ENCODE peak calls at places on chromosome 7, in eight cellular contexts. A, K, J, Z, X, Q, G and H are unnamed samples.

GRCh38 chr7:95213809-95214492 is 110.4 kb downstream of the PON1 start:
- DNase-seq in A (peak; percentile 32), K (no peak), J (no peak), Z (no peak), X (no peak), Q (no peak), G (no peak), H (no peak)

GRCh38 chr7:24336461-24336860 is 52.5 kb downstream of the NPY start:
- DNase-seq in A (no peak), K (peak; percentile 28), J (peak; percentile 13), Z (no peak), X (no peak), Q (no peak), G (no peak), H (no peak)

GRCh38 chr7:125908714-125909113 is 979.1 kb upstream of the POT1 start:
- DNase-seq in A (no peak), K (no peak), J (no peak), Z (no peak), X (no peak), Q (no peak), G (no peak), H (no peak)

GRCh38 chr7:137606061-137606674 is 240.6 kb downstream of the DGKI start:
- DNase-seq in A (no peak), K (peak; percentile 66), J (peak; percentile 35), Z (no peak), X (no peak), Q (peak; percentile 14), G (no peak), H (no peak)

GRCh38 chr7:40921589-40922315 is 781.1 kb downstream of the INHBA start:
- DNase-seq in A (no peak), K (no peak), J (no peak), Z (no peak), X (no peak), Q (no peak), G (no peak), H (no peak)

GRCh38 chr7:90216771-90217170 is 5.2 kb downstream of the STEAP2 start:
- DNase-seq in A (peak; percentile 53), K (no peak), J (no peak), Z (no peak), X (no peak), Q (no peak), G (no peak), H (no peak)

GRCh38 chr7:151705744-151706567 is 171.0 kb downstream of the PRKAG2 start:
- DNase-seq in A (peak; percentile 59), K (peak; percentile 82), J (peak; percentile 56), Z (no peak), X (peak; percentile 51), Q (peak; percentile 81), G (peak; percentile 85), H (peak; percentile 33)

GRCh38 chr7:92614586-92615237 is 24.5 kb upstream of the FAM133B start:
- DNase-seq in A (peak; percentile 10), K (no peak), J (no peak), Z (no peak), X (no peak), Q (no peak), G (peak; percentile 45), H (no peak)

GRCh38 chr7:103694304-103694703 is 248.3 kb upstream of the SLC26A5 start:
- DNase-seq in A (no peak), K (no peak), J (no peak), Z (no peak), X (no peak), Q (no peak), G (no peak), H (no peak)

GRCh38 chr7:109939207-109939606 is 1151.7 kb upstream of the LRRN3 start:
- DNase-seq in A (no peak), K (no peak), J (no peak), Z (no peak), X (no peak), Q (no peak), G (no peak), H (no peak)

GRCh38 chr7:151439855-151440798 is at the start of gene CRYGN:
- DNase-seq in A (no peak), K (peak; percentile 45), J (no peak), Z (no peak), X (no peak), Q (no peak), G (peak; percentile 78), H (no peak)

GRCh38 chr7:154424370-154424769 is 372.2 kb downstream of the DPP6 start:
- DNase-seq in A (no peak), K (no peak), J (no peak), Z (no peak), X (no peak), Q (no peak), G (no peak), H (no peak)

GRCh38 chr7:92615861-92616260 is 25.7 kb upstream of the FAM133B start:
- DNase-seq in A (no peak), K (no peak), J (no peak), Z (no peak), X (no peak), Q (no peak), G (no peak), H (no peak)

GRCh38 chr7:43220250-43220649 is 107.8 kb downstream of the HECW1 start:
- DNase-seq in A (no peak), K (no peak), J (no peak), Z (no peak), X (no peak), Q (no peak), G (no peak), H (no peak)

GRCh38 chr7:105876091-105876963 is at the start of gene ATXN7L1:
- DNase-seq in A (peak; percentile 97), K (peak; percentile 98), J (peak; percentile 95), Z (peak; percentile 97), X (peak; percentile 93), Q (peak; percentile 87), G (peak; percentile 98), H (peak; percentile 97)
- H3K4me1 ChIP-seq in A (peaks cover 35% of the 10 kb centered on the region), K (peaks cover 15% of the 10 kb centered on the region), J (peaks cover 11% of the 10 kb centered on the region), Z (no peaks in the 10 kb centered on the region), X (peaks cover 6% of the 10 kb centered on the region), Q (peaks cover 24% of the 10 kb centered on the region), G (no peaks in the 10 kb centered on the region), H (peaks cover 5% of the 10 kb centered on the region)

GRCh38 chr7:157832866-157833607 is 496.2 kb downstream of the DNAJB6 start:
- DNase-seq in A (no peak), K (no peak), J (no peak), Z (no peak), X (no peak), Q (no peak), G (no peak), H (no peak)

GRCh38 chr7:157831901-157832810 is 495.4 kb downstream of the DNAJB6 start:
- DNase-seq in A (no peak), K (no peak), J (no peak), Z (no peak), X (no peak), Q (no peak), G (no peak), H (no peak)

GRCh38 chr7:157837047-157837446 is 500.2 kb downstream of the DNAJB6 start:
- DNase-seq in A (no peak), K (no peak), J (no peak), Z (peak; percentile 23), X (no peak), Q (no peak), G (no peak), H (no peak)

GRCh38 chr7:157837561-157837960 is 500.8 kb downstream of the DNAJB6 start:
- DNase-seq in A (no peak), K (no peak), J (no peak), Z (peak; percentile 24), X (no peak), Q (no peak), G (no peak), H (no peak)

GRCh38 chr7:157834501-157835143 is 497.8 kb downstream of the DNAJB6 start:
- DNase-seq in A (no peak), K (no peak), J (no peak), Z (peak; percentile 21), X (no peak), Q (no peak), G (no peak), H (no peak)
- H3K9me3 ChIP-seq in A (no peaks in the 10 kb centered on the region), K (no peaks in the 10 kb centered on the region), J (no peaks in the 10 kb centered on the region), Z (no peaks in the 10 kb centered on the region), X (peaks cover 2% of the 10 kb centered on the region), Q (peaks cover 4% of the 10 kb centered on the region), G (peaks cover 4% of the 10 kb centered on the region), H (no peaks in the 10 kb centered on the region)

GRCh38 chr7:47480576-47481538 is 101.1 kb downstream of the TNS3 start:
- DNase-seq in A (no peak), K (no peak), J (no peak), Z (no peak), X (no peak), Q (no peak), G (no peak), H (no peak)

GRCh38 chr7:47479821-47480575 is 101.9 kb downstream of the TNS3 start:
- DNase-seq in A (no peak), K (no peak), J (no peak), Z (no peak), X (no peak), Q (no peak), G (no peak), H (no peak)

GRCh38 chr7:47482013-47482761 is 99.7 kb downstream of the TNS3 start:
- DNase-seq in A (peak; percentile 80), K (peak; percentile 74), J (no peak), Z (no peak), X (peak; percentile 44), Q (no peak), G (peak; percentile 81), H (no peak)

GRCh38 chr7:47483604-47484273 is 98.2 kb downstream of the TNS3 start:
- DNase-seq in A (no peak), K (no peak), J (no peak), Z (no peak), X (no peak), Q (no peak), G (peak; percentile 63), H (no peak)

DNA sequence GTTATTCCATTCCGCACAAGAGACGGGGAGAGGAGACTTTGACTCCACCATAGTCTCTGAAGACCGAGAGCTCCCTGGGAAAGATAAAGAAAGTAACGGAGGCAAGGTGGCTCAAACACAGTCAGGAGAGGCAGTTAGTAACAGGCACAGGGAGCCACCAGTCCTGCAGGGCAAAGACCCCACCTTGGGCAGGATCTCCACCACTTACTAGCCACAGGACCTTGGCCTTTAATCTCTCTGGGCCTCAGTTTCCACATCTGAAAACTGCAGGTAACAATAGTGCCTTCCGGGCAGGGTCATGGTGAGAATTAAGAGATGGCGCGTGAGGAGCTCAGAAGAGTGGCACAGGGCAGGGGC is 100.3 kb downstream of the TNS3 start:
- DNase-seq in A (no peak), K (no peak), J (no peak), Z (no peak), X (no peak), Q (no peak), G (no peak), H (no peak)
- H3K4me1 ChIP-seq in A (peaks cover 98% of the 10 kb centered on the region), K (peaks cover 35% of the 10 kb centered on the region), J (peaks cover 64% of the 10 kb centered on the region), Z (peaks cover 6% of the 10 kb centered on the region), X (peaks cover 29% of the 10 kb centered on the region), Q (peaks cover 100% of the 10 kb centered on the region), G (peaks cover 29% of the 10 kb centered on the region), H (peaks cover 29% of the 10 kb centered on the region)

GRCh38 chr7:52659178-52659577 is 376.3 kb upstream of the POM121L12 start:
- DNase-seq in A (no peak), K (no peak), J (no peak), Z (no peak), X (no peak), Q (no peak), G (no peak), H (no peak)

DNA sequence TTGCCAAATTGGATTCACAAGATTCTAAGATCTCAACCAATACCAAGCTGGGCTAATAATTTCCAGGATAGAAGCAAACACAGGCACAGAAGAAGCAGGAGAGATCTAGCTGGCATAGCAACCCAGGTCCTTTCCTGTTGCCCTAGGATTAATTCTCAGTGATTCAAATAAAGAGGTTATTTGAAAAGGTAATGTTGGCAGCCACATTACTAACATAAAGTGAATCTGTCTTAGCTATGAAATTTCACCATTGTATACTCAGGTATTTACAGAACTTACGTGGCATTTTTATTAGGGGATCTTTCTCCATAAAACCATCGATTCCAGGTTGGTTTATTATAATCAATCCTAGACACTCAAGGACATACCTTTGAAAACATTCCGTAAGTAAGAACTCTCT is 379.3 kb upstream of the POM121L12 start:
- DNase-seq in A (no peak), K (no peak), J (no peak), Z (no peak), X (no peak), Q (no peak), G (no peak), H (no peak)
- H3K9me3 ChIP-seq in A (no peaks in the 10 kb centered on the region), K (no peaks in the 10 kb centered on the region), J (peaks cover 3% of the 10 kb centered on the region), Z (no peaks in the 10 kb centered on the region), X (peaks cover 3% of the 10 kb centered on the region), Q (no peaks in the 10 kb centered on the region), G (peaks cover 13% of the 10 kb centered on the region), H (no peaks in the 10 kb centered on the region)